ENCODE peak calls at places on chromosomes 6 and 20, in five cellular contexts. R is GM23338, I is SK-N-SH, N is HepG2, M is HCT116. T is an unnamed sample.

GRCh38 chr20:19947611-19948264 is 69.4 kb upstream of the NAA20 start:
- DNase-seq in R (peak; percentile 50), I (no peak), N (no peak), M (no peak), T (no peak)

GRCh38 chr20:63628246-63628975 is 1.5 kb upstream of the GMEB2 start:
- DNase-seq in R (peak; percentile 31), I (peak; percentile 70), N (peak; percentile 88), M (peak; percentile 75), T (peak; percentile 92)

GRCh38 chr6:115969207-115969929 is 91.3 kb downstream of the FRK start:
- DNase-seq in R (peak; percentile 73), I (no peak), N (no peak), M (no peak), T (no peak)

GRCh38 chr6:110875548-110876169 is 1.1 kb downstream of the AMD1 start:
- DNase-seq in R (peak; percentile 58), I (peak; percentile 66), N (no peak), M (no peak), T (no peak)

GRCh38 chr6:26342106-26342999 is 22.6 kb upstream of the BTN3A2 start:
- DNase-seq in R (peak; percentile 38), I (no peak), N (no peak), M (no peak), T (no peak)

GRCh38 chr6:153511896-153512496 is 380.9 kb upstream of the RGS17 start:
- DNase-seq in R (peak; percentile 77), I (peak; percentile 9), N (peak; percentile 29), M (peak; percentile 8), T (peak; percentile 35)

GRCh38 chr20:23404196-23404595 is 17.1 kb downstream of the NAPB start:
- DNase-seq in R (no peak), I (no peak), N (peak; percentile 54), M (no peak), T (no peak)

GRCh38 chr6:157551041-157551832 is 170.2 kb downstream of the ZDHHC14 start:
- DNase-seq in R (peak; percentile 27), I (no peak), N (no peak), M (peak; percentile 22), T (no peak)

GRCh38 chr6:114100421-114100820 is 129.5 kb upstream of the HDAC2 start:
- DNase-seq in R (no peak), I (no peak), N (no peak), M (no peak), T (no peak)

GRCh38 chr6:110662468-110663211 is 152.6 kb downstream of the CDK19 start:
- DNase-seq in R (no peak), I (no peak), N (no peak), M (no peak), T (no peak)

GRCh38 chr6:158213925-158214674 is 46.0 kb downstream of the GTF2H5 start:
- DNase-seq in R (peak; percentile 89), I (peak; percentile 80), N (peak; percentile 84), M (peak; percentile 75), T (peak; percentile 68)

DNA sequence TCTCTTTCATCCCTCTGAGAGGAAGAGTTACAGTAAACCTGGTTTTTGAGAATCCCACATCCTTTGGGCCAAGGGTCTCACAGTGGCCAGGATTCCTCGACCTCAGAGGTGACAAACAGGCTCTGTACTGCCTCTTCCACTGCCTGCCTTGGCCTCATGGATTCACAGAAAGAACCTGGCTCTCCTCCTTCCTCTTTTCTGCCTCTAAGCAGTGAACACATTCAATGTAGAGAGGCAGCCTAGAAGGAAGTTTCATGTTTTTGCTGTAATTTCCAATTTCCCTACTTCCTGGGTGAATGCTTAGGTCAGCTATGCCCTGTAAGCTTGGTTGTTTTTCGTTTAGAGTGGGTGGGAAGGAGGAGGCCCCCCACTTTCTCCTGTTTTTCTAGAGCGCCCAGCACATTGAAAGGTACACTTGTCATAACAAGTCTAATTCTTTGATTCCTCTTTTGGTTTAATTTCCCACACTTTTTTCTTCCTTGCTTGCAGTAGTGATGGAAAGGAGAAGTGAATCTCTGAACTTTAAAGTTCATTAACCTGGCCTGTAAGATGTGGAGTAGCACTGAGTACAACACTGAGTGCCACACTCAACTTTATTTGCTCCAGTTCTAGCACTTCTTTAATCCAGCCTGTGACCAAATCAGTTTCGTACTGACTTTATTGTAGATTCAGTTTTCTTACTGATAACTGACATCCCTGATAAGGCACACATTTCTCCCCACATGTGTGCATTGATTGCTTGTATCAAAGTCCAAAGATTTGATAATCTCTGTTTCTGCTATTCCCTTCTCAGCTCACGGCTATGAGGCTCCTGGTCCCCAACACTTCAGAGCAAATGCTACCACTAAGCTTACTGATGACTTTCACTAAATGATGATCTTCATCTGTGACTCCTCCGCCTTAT is 99.9 kb upstream of the MAN1A1 start:
- DNase-seq in R (no peak), I (no peak), N (no peak), M (no peak), T (peak; percentile 4)
- TF ChIP-seq REST in R (no peak), I (no peak), N (no peak), M (no peak), T (no peak)

DNA sequence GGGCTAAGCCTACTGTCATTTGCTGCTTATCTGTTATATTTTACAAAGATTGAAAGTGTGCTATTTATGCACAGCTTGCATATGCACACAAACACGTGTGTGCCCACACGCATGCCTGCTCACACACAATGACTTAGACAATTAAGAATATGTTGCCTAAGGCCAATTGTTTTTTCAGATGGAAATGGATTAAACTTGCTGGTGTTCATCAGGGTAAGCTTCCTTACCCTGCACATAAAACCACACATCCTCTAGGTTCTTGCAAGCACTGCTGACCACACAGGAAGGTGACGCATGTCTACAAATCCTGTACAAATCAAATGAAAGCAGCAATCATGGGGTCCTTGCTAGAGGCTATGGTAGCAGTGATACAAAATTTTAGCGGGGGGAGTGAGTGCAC is 58.4 kb downstream of the GJA10 start:
- DNase-seq in R (no peak), I (no peak), N (no peak), M (no peak), T (peak; percentile 56)
- TF ChIP-seq REST in R (no peak), I (no peak), N (no peak), M (no peak), T (no peak)

GRCh38 chr6:129766959-129767728 is 57.2 kb upstream of the ARHGAP18 start:
- DNase-seq in R (peak; percentile 77), I (peak; percentile 25), N (no peak), M (no peak), T (peak; percentile 48)
- TF ChIP-seq REST in R (no peak), I (no peak), N (no peak), M (no peak), T (no peak)

DNA sequence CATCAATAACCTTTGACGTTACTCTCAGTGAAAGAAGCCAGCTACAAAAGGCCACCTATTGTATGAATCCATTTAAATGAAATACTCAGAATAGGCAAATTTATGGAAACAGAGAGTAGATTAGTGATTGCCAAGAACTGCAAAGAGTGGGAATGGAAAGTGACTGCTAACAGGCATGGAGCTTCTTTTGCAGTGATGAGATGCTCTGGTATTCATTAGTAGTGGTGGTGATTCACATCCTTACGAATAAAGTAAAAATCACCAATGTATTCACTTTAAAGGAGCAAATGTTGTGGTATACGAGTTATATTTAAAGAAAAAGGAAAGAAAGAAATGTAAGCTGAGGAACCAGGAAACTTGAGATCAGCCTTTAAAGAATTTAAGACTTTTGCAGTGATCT is 126.8 kb upstream of the SAMD5 start:
- DNase-seq in R (no peak), I (no peak), N (no peak), M (no peak), T (no peak)
- TF ChIP-seq REST in R (no peak), I (no peak), N (no peak), M (no peak), T (no peak)

GRCh38 chr6:14129572-14129971 is 12.0 kb downstream of the CD83 start:
- DNase-seq in R (peak; percentile 86), I (peak; percentile 76), N (peak; percentile 70), M (peak; percentile 34), T (peak; percentile 53)

GRCh38 chr6:14128017-14128416 is 10.4 kb downstream of the CD83 start:
- DNase-seq in R (no peak), I (no peak), N (no peak), M (no peak), T (no peak)

GRCh38 chr6:14123331-14124105 is 5.9 kb downstream of the CD83 start:
- DNase-seq in R (no peak), I (no peak), N (no peak), M (no peak), T (peak; percentile 31)

GRCh38 chr6:14125346-14125745 is 7.8 kb downstream of the CD83 start:
- DNase-seq in R (no peak), I (no peak), N (no peak), M (no peak), T (no peak)

GRCh38 chr6:14126250-14126649 is 8.7 kb downstream of the CD83 start:
- DNase-seq in R (no peak), I (no peak), N (no peak), M (no peak), T (no peak)
- TF ChIP-seq REST in R (no peak), I (no peak), N (no peak), M (no peak), T (no peak)

DNA sequence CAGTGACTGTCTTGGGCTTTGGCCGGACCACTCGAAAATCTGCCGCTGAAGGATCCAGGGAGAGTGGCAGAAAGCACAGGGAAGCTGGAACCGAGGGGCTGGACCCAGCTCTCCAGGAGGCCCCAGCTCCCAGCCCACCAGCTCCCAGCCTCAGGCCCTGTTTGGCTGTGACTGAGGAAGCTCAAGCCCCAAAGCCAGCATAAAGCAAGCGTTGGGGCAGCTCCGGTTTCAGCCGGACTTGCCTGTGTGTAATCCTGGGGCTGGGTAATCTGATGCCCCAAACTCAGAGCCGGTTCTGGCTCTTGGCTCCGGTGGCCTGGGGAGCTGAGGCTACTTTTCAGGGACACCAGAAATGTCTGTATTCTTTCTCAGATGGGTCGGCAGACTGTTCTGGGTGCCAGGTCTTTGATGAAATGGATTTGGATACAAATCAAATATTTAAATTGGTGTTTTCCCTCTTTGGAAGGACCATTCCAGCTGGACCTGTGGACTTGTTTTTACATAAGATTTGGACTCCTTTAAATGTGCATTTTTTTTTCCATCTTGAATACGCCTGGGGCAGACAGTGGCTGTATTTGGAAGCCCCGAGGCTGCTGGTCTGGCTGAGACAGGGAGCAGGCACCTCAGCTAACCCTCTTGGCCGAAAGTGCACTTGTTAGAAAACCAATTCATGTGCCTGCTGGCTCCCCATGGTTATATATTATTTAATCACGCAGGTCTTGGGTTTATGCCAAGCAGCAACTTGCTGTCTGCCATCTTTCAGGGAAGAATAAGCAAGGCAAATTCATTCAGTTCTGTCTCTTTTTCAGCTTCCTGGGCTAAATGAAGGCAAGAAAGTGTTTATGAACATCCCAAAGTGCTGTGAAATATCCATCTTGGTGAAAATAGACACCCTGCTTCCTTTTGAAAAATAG is 29.6 kb downstream of the RPP40 start:
- DNase-seq in R (peak; percentile 85), I (peak; percentile 32), N (no peak), M (no peak), T (no peak)
- TF ChIP-seq REST in R (no peak), I (no peak), N (no peak), M (no peak), T (no peak)

GRCh38 chr20:57346477-57346876 is 4.6 kb upstream of the RAE1 start:
- DNase-seq in R (peak; percentile 88), I (peak; percentile 65), N (peak; percentile 69), M (peak; percentile 55), T (peak; percentile 70)
- TF ChIP-seq REST in R (no peak), I (no peak), N (no peak), M (no peak), T (no peak)

T was measured in HL-60.